ENCODE peak calls at places on chromosomes 5 and 9, in nine cellular contexts. I is body of pancreas, B is IMR-90, J is right atrium auricular region, C is HCT116, Q is heart right ventricle, D is pancreas, X is neural progenitor cell, V is adrenal gland. U is an unnamed sample. For H3K4me1 and H3K27me3, the result is how much of the 10 kb centered on the place peaks cover.

GRCh38 chr9:136625101-136626065 is 37.3 kb upstream of the EGFL7 start:
- DNase-seq in V (peak), B (peak), Q (peak), C (no peak), X (peak), J (peak), D (peak), I (peak), U (no peak)

GRCh38 chr5:146040559-146040958 is 64.8 kb downstream of the PLAC8L1 start:
- DNase-seq in B (no peak), D (no peak), V (no peak), C (no peak), J (no peak), Q (peak), X (no peak), I (no peak), U (no peak)

GRCh38 chr9:121976751-121977150 is 116.4 kb downstream of the TTLL11 start:
- DNase-seq in C (no peak), X (no peak), V (no peak), I (no peak), D (no peak), Q (no peak), J (no peak), B (peak), U (no peak)

GRCh38 chr9:134592018-134592818 is 49.4 kb upstream of the COL5A1 start:
- DNase-seq in X (no peak), I (no peak), C (no peak), V (no peak), J (peak), Q (peak), D (no peak), B (peak), U (no peak)

GRCh38 chr9:130498918-130499698 is 54.3 kb downstream of the ASS1 start:
- DNase-seq in I (no peak), D (no peak), Q (no peak), X (no peak), V (peak), B (no peak), J (no peak), C (no peak), U (no peak)

GRCh38 chr9:70474413-70474812 is 60.0 kb upstream of the KLF9 start:
- DNase-seq in I (no peak), D (no peak), J (no peak), B (no peak), V (no peak), Q (no peak), C (no peak), X (no peak), U (no peak)

GRCh38 chr9:109014267-109015025 is 1.1 kb upstream of the CTNNAL1 start:
- DNase-seq in V (peak), J (no peak), C (no peak), B (peak), I (peak), Q (no peak), D (no peak), X (peak), U (no peak)

GRCh38 chr5:136769900-136770684 is 404.7 kb upstream of the TRPC7 start:
- DNase-seq in Q (peak), B (peak), X (peak), I (peak), D (peak), J (peak), V (peak), C (peak), U (peak)

GRCh38 chr5:168727547-168728120 is 148.5 kb upstream of the PANK3 start:
- DNase-seq in B (no peak), V (no peak), X (no peak), C (no peak), Q (no peak), I (no peak), D (no peak), J (peak), U (no peak)

GRCh38 chr5:102901821-102902448 is 146.8 kb downstream of the PAM start:
- DNase-seq in D (no peak), J (no peak), V (no peak), I (no peak), X (no peak), C (no peak), B (no peak), Q (no peak), U (no peak)

GRCh38 chr5:152271420-152271819 is 133.7 kb downstream of the NMUR2 start:
- DNase-seq in J (no peak), Q (no peak), X (peak), B (no peak), C (peak), D (no peak), I (peak), V (peak), U (no peak)

GRCh38 chr5:43985411-43985810 is 382.4 kb downstream of the NNT start:
- DNase-seq in D (no peak), C (no peak), V (no peak), Q (no peak), J (no peak), B (no peak), X (no peak), I (no peak), U (no peak)

GRCh38 chr5:141565826-141566575 is 52.8 kb downstream of the DIAPH1 start:
- DNase-seq in Q (no peak), V (no peak), C (no peak), X (no peak), J (no peak), D (no peak), B (peak), I (no peak), U (no peak)

GRCh38 chr5:174301848-174302625 is 256.5 kb downstream of the NSG2 start:
- DNase-seq in I (no peak), V (no peak), Q (no peak), B (no peak), C (no peak), X (no peak), J (peak), D (no peak), U (no peak)

GRCh38 chr5:317086-317811 is 4.3 kb upstream of the AHRR start:
- DNase-seq in D (no peak), V (peak), J (no peak), Q (peak), C (peak), B (peak), X (peak), I (no peak), U (no peak)

GRCh38 chr9:18333157-18333556 is 140.8 kb upstream of the ADAMTSL1 start:
- DNase-seq in D (no peak), I (no peak), B (peak), X (no peak), C (no peak), Q (no peak), J (no peak), V (no peak), U (no peak)

GRCh38 chr9:15155826-15156225 is 151.2 kb downstream of the TTC39B start:
- DNase-seq in B (no peak), Q (no peak), I (no peak), X (no peak), D (no peak), J (peak), V (peak), C (no peak), U (no peak)

GRCh38 chr5:35470866-35471265 is 146.8 kb upstream of the SPEF2 start:
- DNase-seq in I (no peak), J (no peak), D (no peak), X (no peak), Q (no peak), C (no peak), B (peak), V (peak), U (no peak)

GRCh38 chr5:132253452-132254320 is 3.8 kb upstream of the PDLIM4 start:
- DNase-seq in J (no peak), V (no peak), I (peak), B (no peak), C (no peak), Q (no peak), X (no peak), D (no peak), U (no peak)

GRCh38 chr5:136020001-136020382 is 8.8 kb upstream of the TGFBI start:
- DNase-seq in V (no peak), I (no peak), J (no peak), Q (no peak), C (no peak), X (no peak), B (no peak), D (no peak), U (no peak)

GRCh38 chr9:137025120-137025966 is 2.7 kb downstream of the ABCA2 start:
- DNase-seq in D (peak), B (no peak), X (peak), J (no peak), V (no peak), I (peak), C (no peak), Q (no peak), U (no peak)

GRCh38 chr9:124010665-124011321 is 775 bp upstream of the LHX2 start:
- DNase-seq in X (peak), J (no peak), Q (no peak), I (no peak), C (no peak), V (no peak), B (no peak), D (no peak), U (no peak)

GRCh38 chr9:35862328-35862727 is 7.9 kb downstream of the OR13J1 start:
- DNase-seq in I (no peak), C (no peak), Q (no peak), D (no peak), V (no peak), X (no peak), B (no peak), J (no peak), U (no peak)

GRCh38 chr5:139147743-139148079 is 50.5 kb downstream of the SIL1 start:
- DNase-seq in I (peak), V (peak), C (no peak), B (peak), J (no peak), D (peak), X (no peak), Q (peak), U (no peak)

GRCh38 chr5:127187711-127188110 is 102.9 kb upstream of the MEGF10 start:
- DNase-seq in V (peak), D (no peak), Q (no peak), X (no peak), C (no peak), B (no peak), I (no peak), J (no peak), U (no peak)

GRCh38 chr5:534743-535671 is 10.8 kb upstream of the SLC9A3 start:
- DNase-seq in V (no peak), D (no peak), B (no peak), C (no peak), X (no peak), J (no peak), Q (peak), I (no peak), U (no peak)

GRCh38 chr9:133374612-133375115 is 1.2 kb downstream of the SURF4 start:
- DNase-seq in D (no peak), C (no peak), Q (no peak), X (no peak), B (peak), I (no peak), J (no peak), V (no peak), U (no peak)

GRCh38 chr9:20197976-20198685 is 409.3 kb upstream of the SLC24A2 start:
- DNase-seq in B (no peak), D (no peak), C (no peak), J (no peak), Q (no peak), I (no peak), X (peak), V (no peak), U (peak)

GRCh38 chr9:98983295-98984268 is 39.9 kb downstream of the COL15A1 start:
- DNase-seq in I (no peak), D (no peak), V (no peak), J (no peak), C (no peak), X (no peak), Q (no peak), B (peak), U (no peak)

GRCh38 chr9:87334366-87334765 is 163.3 kb upstream of the DAPK1 start:
- DNase-seq in I (no peak), C (no peak), J (no peak), V (no peak), D (no peak), Q (no peak), X (no peak), B (no peak), U (no peak)

GRCh38 chr5:100840769-100841168 is 62.3 kb downstream of the ST8SIA4 start:
- DNase-seq in D (no peak), I (no peak), X (no peak), C (no peak), B (no peak), J (no peak), V (no peak), Q (no peak), U (no peak)
- H3K4me1 ChIP-seq in D (under half), I (under half), X (under half), C (under half), B (under half), J (under half), V (under half), Q (half or more), U (under half)

GRCh38 chr9:32577316-32577715 is 4.4 kb upstream of the NDUFB6 start:
- DNase-seq in D (no peak), I (no peak), V (no peak), X (no peak), B (no peak), Q (no peak), C (no peak), J (no peak), U (no peak)
- H3K27me3 ChIP-seq in D (under half), I (under half), V (under half), X (under half), B (under half), Q (under half), C (under half), J (under half), U (under half)

GRCh38 chr5:74529101-74529500 is 111.4 kb downstream of the ENC1 start:
- DNase-seq in B (no peak), J (no peak), X (no peak), V (no peak), D (no peak), I (no peak), Q (no peak), C (no peak), U (no peak)

GRCh38 chr5:74521401-74521800 is 119.1 kb downstream of the ENC1 start:
- DNase-seq in C (no peak), V (no peak), I (no peak), Q (no peak), D (no peak), X (no peak), J (no peak), B (no peak), U (no peak)

GRCh38 chr5:74530316-74530917 is 110.1 kb downstream of the ENC1 start:
- DNase-seq in D (no peak), Q (no peak), B (peak), I (no peak), J (no peak), V (no peak), C (no peak), X (no peak), U (no peak)

DNA sequence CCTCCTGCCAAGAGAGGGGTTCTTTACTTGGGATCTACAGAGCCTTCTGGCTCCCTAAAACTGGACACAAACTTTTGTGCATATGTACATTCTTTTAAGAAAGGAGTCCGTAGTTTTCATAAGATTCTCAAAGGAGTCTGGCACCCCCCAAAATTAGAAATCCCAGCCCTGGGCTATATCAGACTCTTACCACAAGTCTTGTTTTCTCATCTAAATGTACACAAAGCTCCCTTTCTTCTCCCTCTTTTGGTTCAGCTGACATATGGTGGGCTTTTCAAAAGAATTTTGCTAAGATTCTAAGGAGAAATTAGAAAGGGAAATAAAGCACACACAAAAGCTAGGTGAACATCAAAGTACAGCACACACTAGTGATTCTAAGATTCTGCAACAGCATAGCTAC is 114.4 kb downstream of the ENC1 start:
- DNase-seq in J (no peak), D (no peak), Q (no peak), V (no peak), B (no peak), I (no peak), C (no peak), X (no peak), U (no peak)
- TF ChIP-seq CTCF in J (no peak), D (no peak), Q (no peak), V (no peak), B (no peak), I (no peak), C (no peak), X (no peak), U (no peak)

GRCh38 chr5:14263700-14264099 is 120.6 kb downstream of the TRIO start:
- DNase-seq in C (no peak), Q (no peak), V (no peak), D (no peak), J (no peak), I (no peak), X (no peak), B (no peak), U (peak)
- H3K4me1 ChIP-seq in C (under half), Q (half or more), V (under half), D (under half), J (under half), I (under half), X (half or more), B (under half), U (half or more)

GRCh38 chr9:1235650-1236401 is 185.7 kb downstream of the DMRT2 start:
- DNase-seq in J (no peak), V (no peak), D (no peak), B (no peak), Q (no peak), X (no peak), C (no peak), I (no peak), U (no peak)

GRCh38 chr9:1233568-1233967 is 183.4 kb downstream of the DMRT2 start:
- DNase-seq in V (no peak), I (no peak), D (no peak), Q (no peak), B (no peak), J (no peak), X (no peak), C (no peak), U (no peak)

GRCh38 chr9:1231998-1232919 is 182.1 kb downstream of the DMRT2 start:
- DNase-seq in X (no peak), D (peak), I (peak), B (peak), V (peak), Q (peak), C (no peak), J (peak), U (no peak)
- H3K27me3 ChIP-seq in X (under half), D (under half), I (under half), B (under half), V (under half), Q (under half), C (under half), J (under half), U (under half)

DNA sequence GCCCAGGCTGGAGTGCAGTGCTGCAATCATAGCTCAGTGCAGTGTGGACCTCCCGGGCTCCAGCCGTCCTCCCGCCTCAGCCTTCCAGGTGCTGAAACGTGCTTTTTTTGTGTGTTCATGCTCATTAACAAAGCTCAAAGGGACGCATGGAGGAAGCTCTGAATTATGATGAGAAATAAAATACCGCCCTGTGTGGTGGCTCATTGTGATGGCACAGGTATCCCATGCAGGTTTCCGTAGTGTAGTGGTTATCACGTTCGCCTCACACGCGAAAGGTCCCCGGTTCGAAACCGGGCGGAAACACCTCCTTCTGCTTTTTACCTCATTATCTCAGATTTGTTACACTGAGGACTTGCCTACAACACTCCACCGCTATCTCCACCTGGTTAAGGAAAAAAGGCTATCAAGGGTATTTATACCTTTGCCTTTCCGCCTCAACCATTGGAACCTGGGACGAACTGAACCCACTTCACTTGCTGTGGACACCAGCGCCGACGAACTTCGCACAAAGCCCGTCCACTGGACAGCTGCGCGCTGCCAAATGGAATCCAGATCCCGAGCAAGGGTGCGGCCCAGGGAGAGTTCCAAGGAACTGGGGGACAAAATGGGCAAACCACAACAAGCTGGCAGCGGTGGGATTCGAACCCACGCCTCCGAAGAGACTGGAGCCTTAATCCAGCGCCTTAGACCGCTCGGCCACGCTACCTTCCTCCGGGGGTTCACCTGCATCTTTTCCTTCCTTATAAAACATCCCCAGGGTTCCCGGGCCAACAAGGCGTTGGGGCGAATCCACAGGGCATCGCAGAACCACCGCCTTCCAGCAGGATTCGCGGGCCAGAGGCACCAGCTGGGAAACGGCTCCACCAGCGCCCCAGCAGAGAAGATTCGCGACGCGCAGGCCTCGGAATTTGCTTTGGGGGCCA is 26.3 kb downstream of the OR2V2 start:
- DNase-seq in J (no peak), Q (no peak), X (peak), C (peak), I (no peak), B (peak), V (no peak), D (no peak), U (peak)
- TF ChIP-seq CTCF in J (no peak), Q (no peak), X (no peak), C (no peak), I (no peak), B (no peak), V (no peak), D (no peak), U (no peak)

DNA sequence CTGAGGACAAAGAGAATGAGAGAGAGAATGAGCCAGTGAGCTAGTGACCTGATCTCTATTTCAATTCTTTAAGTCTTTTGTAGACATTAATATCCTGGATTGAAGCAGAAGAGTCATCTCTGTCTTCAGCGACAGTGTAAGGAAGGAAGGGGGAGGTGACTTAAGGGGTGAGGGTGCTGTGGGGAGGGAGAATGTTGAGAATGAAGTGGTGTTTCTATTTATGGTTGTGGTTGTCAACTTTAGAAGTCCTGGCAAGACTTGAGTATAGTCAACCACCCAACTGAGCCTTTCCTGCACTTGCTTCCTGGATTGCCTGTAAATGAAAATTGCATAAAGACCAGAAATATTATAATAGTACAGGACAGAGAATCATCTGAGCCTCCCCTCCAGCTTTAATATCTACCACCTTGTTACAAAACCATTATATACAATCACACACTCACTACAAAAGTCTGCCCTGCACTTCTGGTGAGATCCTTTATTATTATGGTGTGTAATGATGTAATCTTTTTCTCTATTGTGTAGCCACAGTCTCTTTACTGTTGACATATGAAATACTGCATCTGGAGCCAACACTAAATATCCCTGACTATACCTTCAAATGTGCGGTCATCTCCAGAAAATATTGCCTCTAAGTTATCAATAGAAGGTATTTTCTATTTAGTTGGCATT is 91.7 kb downstream of the NTRK2 start:
- DNase-seq in I (no peak), V (no peak), J (no peak), C (no peak), X (no peak), Q (no peak), B (no peak), D (no peak), U (no peak)
- H3K4me1 ChIP-seq in I (under half), V (under half), J (under half), C (under half), X (under half), Q (under half), B (under half), D (under half), U (under half)

U was measured in keratinocyte.